ENCODE peak calls at places on chromosomes 1 and 21, in four cellular contexts. M, Q, I and E are unnamed samples.
A peak's percentile ranks its signal among the peaks of the same experiment; 100 is the strongest.

GRCh38 chr1:210361665-210362064 is 33.0 kb downstream of the HHAT start:
- DNase-seq in M (no peak), Q (no peak), I (no peak), E (no peak)

GRCh38 chr1:20194770-20195463 is 8.6 kb upstream of the PLA2G2C start:
- DNase-seq in M (peak; percentile 32), Q (peak; percentile 36), I (peak; percentile 50), E (peak; percentile 13)

GRCh38 chr1:150164224-150164623 is 14.5 kb downstream of the PLEKHO1 start:
- DNase-seq in M (no peak), Q (no peak), I (no peak), E (no peak)

GRCh38 chr1:145885738-145886287 is at the start of gene ANKRD35:
- DNase-seq in M (peak; percentile 72), Q (peak; percentile 37), I (peak; percentile 74), E (peak; percentile 76)

GRCh38 chr1:110872745-110873435 is at the start of gene CD53:
- DNase-seq in M (no peak), Q (no peak), I (no peak), E (peak; percentile 46)

GRCh38 chr21:44517175-44517899 is 22.7 kb downstream of the KRTAP10-1 start:
- DNase-seq in M (no peak), Q (peak; percentile 93), I (peak; percentile 7), E (no peak)

GRCh38 chr1:214678386-214678785 is 75.4 kb downstream of the CENPF start:
- DNase-seq in M (no peak), Q (no peak), I (peak; percentile 37), E (no peak)

GRCh38 chr1:233394860-233395717 is 67.6 kb downstream of the MAP3K21 start:
- DNase-seq in M (no peak), Q (peak; percentile 25), I (peak; percentile 70), E (no peak)

GRCh38 chr1:228976316-228976715 is 241.0 kb downstream of the RHOU start:
- DNase-seq in M (no peak), Q (no peak), I (no peak), E (no peak)

GRCh38 chr1:241253491-241253890 is 103.5 kb downstream of the RGS7 start:
- DNase-seq in M (no peak), Q (no peak), I (no peak), E (no peak)

GRCh38 chr1:202084791-202085681 is 37.7 kb upstream of the GPR37L1 start:
- DNase-seq in M (no peak), Q (no peak), I (no peak), E (no peak)

GRCh38 chr1:227131193-227131592 is 187.1 kb downstream of the CDC42BPA start:
- DNase-seq in M (no peak), Q (no peak), I (peak; percentile 17), E (no peak)

GRCh38 chr1:158353333-158354038 is at the start of gene CD1E:
- DNase-seq in M (no peak), Q (no peak), I (no peak), E (no peak)

GRCh38 chr1:112808861-112809684 is 93.9 kb upstream of the PPM1J start:
- DNase-seq in M (peak; percentile 10), Q (peak; percentile 12), I (peak; percentile 67), E (no peak)

GRCh38 chr1:55039342-55040082 is at the start of gene PCSK9:
- DNase-seq in M (no peak), Q (no peak), I (no peak), E (no peak)

GRCh38 chr1:113684153-113684541 is 75.1 kb downstream of the PHTF1 start:
- DNase-seq in M (no peak), Q (peak; percentile 17), I (no peak), E (no peak)

GRCh38 chr21:34900376-34900775 is 148.7 kb downstream of the RUNX1 start:
- DNase-seq in M (no peak), Q (no peak), I (no peak), E (no peak)

GRCh38 chr1:24540906-24541710 is 14.8 kb upstream of the NCMAP start:
- DNase-seq in M (no peak), Q (no peak), I (peak; percentile 46), E (no peak)

GRCh38 chr1:93177991-93178390 is 2.2 kb downstream of the TMED5 start:
- DNase-seq in M (no peak), Q (no peak), I (no peak), E (no peak)

GRCh38 chr21:42463861-42464515 is 32.0 kb downstream of the RSPH1 start:
- DNase-seq in M (peak; percentile 47), Q (no peak), I (peak; percentile 64), E (peak; percentile 69)